ENCODE peak calls at places on chromosomes 13 and 19, in seven cellular contexts. R, Y, D, Z, O, S and C are unnamed samples.

GRCh38 chr19:56660381-56661105 is 11.0 kb downstream of the ZNF835 start:
- DNase-seq in R (peak), Y (no peak), D (no peak), Z (no peak), O (no peak), S (no peak), C (no peak)

GRCh38 chr13:21625366-21625765 is 21.4 kb upstream of the MICU2 start:
- DNase-seq in R (peak), Y (no peak), D (no peak), Z (no peak), O (no peak), S (no peak), C (peak)

GRCh38 chr19:35903550-35904179 is 1.3 kb downstream of the HCST start:
- DNase-seq in R (peak), Y (no peak), D (peak), Z (peak), O (peak), S (no peak), C (peak)

GRCh38 chr13:48126944-48127814 is 32.3 kb upstream of the MED4 start:
- DNase-seq in R (peak), Y (no peak), D (peak), Z (no peak), O (peak), S (no peak), C (peak)

GRCh38 chr13:51261610-51262249 is 39.5 kb downstream of the FAM124A start:
- DNase-seq in R (no peak), Y (no peak), D (no peak), Z (no peak), O (no peak), S (no peak), C (no peak)

GRCh38 chr13:74715718-74716117 is 581.5 kb upstream of the KLF12 start:
- DNase-seq in R (no peak), Y (no peak), D (no peak), Z (no peak), O (no peak), S (no peak), C (no peak)

GRCh38 chr13:106152047-106152446 is 383.4 kb downstream of the EFNB2 start:
- DNase-seq in R (no peak), Y (no peak), D (peak), Z (no peak), O (no peak), S (no peak), C (no peak)

GRCh38 chr19:39160523-39160861 is 34.9 kb downstream of the PAK4 start:
- DNase-seq in R (no peak), Y (no peak), D (no peak), Z (no peak), O (no peak), S (no peak), C (peak)

GRCh38 chr13:21672811-21673591 is 2.1 kb downstream of the FGF9 start:
- DNase-seq in R (no peak), Y (no peak), D (no peak), Z (no peak), O (no peak), S (no peak), C (no peak)

GRCh38 chr13:110517505-110518149 is 43.9 kb downstream of the RAB20 start:
- DNase-seq in R (no peak), Y (no peak), D (no peak), Z (no peak), O (no peak), S (no peak), C (no peak)

GRCh38 chr19:29277107-29277506 is 64.2 kb upstream of the UQCRFS1 start:
- DNase-seq in R (peak), Y (no peak), D (no peak), Z (no peak), O (no peak), S (no peak), C (no peak)

GRCh38 chr19:42412223-42412622 is 15.0 kb downstream of the LIPE start:
- DNase-seq in R (no peak), Y (no peak), D (peak), Z (no peak), O (peak), S (no peak), C (no peak)

GRCh38 chr13:94641432-94641941 is 39.8 kb downstream of the GPR180 start:
- DNase-seq in R (no peak), Y (peak), D (no peak), Z (no peak), O (no peak), S (no peak), C (peak)

GRCh38 chr19:49241769-49242168 is 83.2 kb downstream of the SLC6A16 start:
- DNase-seq in R (no peak), Y (no peak), D (no peak), Z (no peak), O (no peak), S (no peak), C (no peak)

GRCh38 chr13:109500146-109500773 is 286.1 kb downstream of the IRS2 start:
- DNase-seq in R (no peak), Y (no peak), D (no peak), Z (no peak), O (no peak), S (no peak), C (peak)